ENCODE peak calls at places on chromosomes 6 and 20, in seven cellular contexts. W is IMR-90, S is progenitor cell of endocrine pancreas, F is cardiac muscle cell, I is AG09309, A is adrenal gland, P is PC-3. K is an unnamed sample.

GRCh38 chr6:17381429-17382147 is 11.8 kb upstream of the CAP2 start:
- DNase-seq in W (peak), P (no peak), S (no peak), F (no peak), A (no peak), I (peak), K (no peak)

GRCh38 chr6:151070666-151071065 is 169.1 kb upstream of the AKAP12 start:
- DNase-seq in I (peak), S (no peak), F (no peak), A (no peak), W (peak), P (no peak), K (no peak)

GRCh38 chr6:139708342-139709199 is 334.1 kb upstream of the CITED2 start:
- DNase-seq in F (peak), W (peak), P (peak), A (peak), I (peak), S (no peak), K (no peak)

GRCh38 chr6:168988801-168989200 is 264.8 kb downstream of the THBS2 start:
- DNase-seq in A (no peak), S (no peak), W (peak), I (no peak), P (no peak), F (no peak), K (no peak)

GRCh38 chr6:46788791-46789190 is 4.4 kb upstream of the MEP1A start:
- DNase-seq in P (no peak), I (no peak), F (no peak), A (no peak), S (no peak), W (no peak), K (no peak)

GRCh38 chr6:158232445-158233213 is 64.5 kb downstream of the GTF2H5 start:
- DNase-seq in F (peak), S (peak), I (no peak), P (peak), A (peak), W (peak), K (peak)

GRCh38 chr20:51021067-51022025 is 1.6 kb downstream of the KCNG1 start:
- DNase-seq in F (peak), W (peak), S (no peak), P (peak), I (no peak), A (no peak), K (no peak)

GRCh38 chr20:16368645-16369292 is 204.5 kb downstream of the KIF16B start:
- DNase-seq in A (no peak), S (no peak), P (peak), F (no peak), I (peak), W (peak), K (no peak)

GRCh38 chr20:57040924-57041323 is 225.5 kb downstream of the BMP7 start:
- DNase-seq in P (peak), W (peak), S (no peak), A (no peak), I (peak), F (no peak), K (no peak)

GRCh38 chr6:95352064-95352463 is 225.3 kb upstream of the MANEA start:
- DNase-seq in A (no peak), S (no peak), P (peak), F (no peak), W (no peak), I (no peak), K (no peak)

GRCh38 chr20:40497781-40498691 is 191.0 kb downstream of the MAFB start:
- DNase-seq in S (no peak), P (no peak), A (peak), W (no peak), F (no peak), I (no peak), K (no peak)

GRCh38 chr6:111985202-111985731 is 68.6 kb upstream of the CCN6 start:
- DNase-seq in A (no peak), P (peak), I (peak), F (no peak), S (peak), W (peak), K (no peak)

GRCh38 chr6:163790296-163790840 is 375.9 kb downstream of the QKI start:
- DNase-seq in F (no peak), W (peak), A (no peak), I (no peak), P (no peak), S (no peak), K (no peak)

GRCh38 chr20:56437196-56437960 is 25.3 kb downstream of the CASS4 start:
- DNase-seq in W (no peak), P (no peak), A (no peak), S (no peak), I (no peak), F (no peak), K (no peak)

GRCh38 chr6:110703906-110704594 is 111.2 kb downstream of the CDK19 start:
- DNase-seq in A (no peak), S (no peak), I (no peak), P (peak), F (no peak), W (no peak), K (no peak)

GRCh38 chr20:50491926-50492634 is 18.1 kb upstream of the PTPN1 start:
- DNase-seq in P (no peak), I (no peak), S (no peak), A (peak), W (peak), F (no peak), K (no peak)

GRCh38 chr6:37025621-37026466 is 20.4 kb downstream of the FGD2 start:
- DNase-seq in P (no peak), A (no peak), S (no peak), F (no peak), W (no peak), I (no peak), K (no peak)

GRCh38 chr6:37030599-37030998 is 25.1 kb downstream of the FGD2 start:
- DNase-seq in S (no peak), A (no peak), P (no peak), I (no peak), F (no peak), W (no peak), K (no peak)

GRCh38 chr6:37027036-37027720 is 21.7 kb downstream of the FGD2 start:
- DNase-seq in P (no peak), I (no peak), A (no peak), S (no peak), F (no peak), W (no peak), K (no peak)

GRCh38 chr6:37029249-37029959 is 23.9 kb downstream of the FGD2 start:
- DNase-seq in S (peak), W (peak), I (peak), F (peak), A (peak), P (peak), K (no peak)

GRCh38 chr6:37027811-37028469 is 22.5 kb downstream of the FGD2 start:
- DNase-seq in W (no peak), A (no peak), S (no peak), F (no peak), I (no peak), P (no peak), K (no peak)
- TF ChIP-seq CTCF in W (no peak), A (no peak), S (no peak), F (no peak), I (no peak), P (no peak), K (no peak)

GRCh38 chr20:25987073-25987927 is 290.6 kb upstream of the ZNF337 start:
- DNase-seq in I (no peak), P (no peak), F (peak), S (peak), W (peak), A (no peak), K (no peak)
- TF ChIP-seq CTCF in I (peak), P (no peak), F (peak), S (no peak), W (no peak), A (no peak), K (no peak)

GRCh38 chr20:43925786-43926185 is 11.1 kb downstream of the TOX2 start:
- DNase-seq in P (peak), F (no peak), I (no peak), S (no peak), A (no peak), W (peak), K (no peak)
- TF ChIP-seq CTCF in P (peak), F (peak), I (no peak), S (no peak), A (no peak), W (peak), K (no peak)

GRCh38 chr6:107080036-107080435 is 35.3 kb downstream of the BEND3 start:
- DNase-seq in A (no peak), P (peak), S (no peak), I (no peak), F (no peak), W (no peak), K (no peak)
- TF ChIP-seq CTCF in A (no peak), P (no peak), S (peak), I (peak), F (peak), W (no peak), K (peak)

GRCh38 chr20:35264755-35265154 is 13.2 kb downstream of the MMP24OS start:
- DNase-seq in S (no peak), I (no peak), A (no peak), F (peak), P (peak), W (peak), K (no peak)
- TF ChIP-seq CTCF in S (peak), I (peak), A (no peak), F (peak), P (peak), W (peak), K (no peak)